ENCODE peak calls at places on chromosomes 4 and X, in six cellular contexts. V is neuronal stem cell; R is effector memory CD4-positive, alpha-beta T cell; F is HepG2; A is SJSA1; S is upper lobe of right lung. D is an unnamed sample.

GRCh38 chrX:47384502-47384901 is 14.1 kb downstream of the ZNF157 start:
- DNase-seq in V (peak; percentile 70), R (peak; percentile 46), F (peak; percentile 64), A (peak; percentile 2), S (no peak), D (peak; percentile 61)

GRCh38 chr4:180120114-180120513 is 2123.1 kb upstream of the TENM3 start:
- DNase-seq in V (no peak), R (no peak), F (no peak), A (no peak), S (no peak), D (no peak)

GRCh38 chr4:165115301-165115700 is 2.6 kb upstream of the TMEM192 start:
- DNase-seq in V (no peak), R (no peak), F (no peak), A (no peak), S (no peak), D (no peak)

GRCh38 chrX:132740316-132741123 is 217.9 kb downstream of the HS6ST2 start:
- DNase-seq in V (peak; percentile 74), R (no peak), F (no peak), A (no peak), S (no peak), D (no peak)

GRCh38 chr4:5757536-5757935 is 46.5 kb downstream of the EVC start:
- DNase-seq in V (no peak), R (no peak), F (no peak), A (no peak), S (no peak), D (no peak)

GRCh38 chrX:53262918-53263394 is 18.4 kb downstream of the IQSEC2 start:
- DNase-seq in V (no peak), R (no peak), F (no peak), A (peak; percentile 45), S (no peak), D (no peak)

GRCh38 chr4:169151671-169152070 is 119.1 kb downstream of the SH3RF1 start:
- DNase-seq in V (no peak), R (no peak), F (no peak), A (no peak), S (no peak), D (no peak)

GRCh38 chr4:101972791-101973190 is 182.3 kb downstream of the BANK1 start:
- DNase-seq in V (no peak), R (no peak), F (no peak), A (no peak), S (no peak), D (no peak)

GRCh38 chr4:144190009-144190408 is 49.5 kb upstream of the GYPA start:
- DNase-seq in V (no peak), R (no peak), F (no peak), A (peak; percentile 39), S (no peak), D (no peak)

GRCh38 chrX:69412661-69413060 is 91.5 kb upstream of the NALF2 start:
- DNase-seq in V (no peak), R (no peak), F (no peak), A (peak; percentile 53), S (no peak), D (no peak)

GRCh38 chr4:93080316-93080715 is 748.2 kb upstream of the ATOH1 start:
- DNase-seq in V (no peak), R (no peak), F (no peak), A (no peak), S (no peak), D (no peak)

GRCh38 chr4:170589597-170590191 is 499.9 kb upstream of the AADAT start:
- DNase-seq in V (no peak), R (no peak), F (peak; percentile 36), A (no peak), S (no peak), D (no peak)

GRCh38 chr4:926538-926937 is 5.6 kb downstream of the GAK start:
- DNase-seq in V (peak; percentile 30), R (no peak), F (peak; percentile 24), A (no peak), S (peak; percentile 53), D (peak; percentile 23)

GRCh38 chr4:80184791-80185756 is 12.2 kb upstream of the PRDM8 start:
- DNase-seq in V (no peak), R (no peak), F (no peak), A (no peak), S (no peak), D (peak; percentile 28)

GRCh38 chr4:139807483-139807882 is 141.9 kb downstream of the MGST2 start:
- DNase-seq in V (no peak), R (no peak), F (no peak), A (no peak), S (no peak), D (no peak)

GRCh38 chrX:64925480-64925879 is 50.8 kb downstream of the ZC4H2 start:
- DNase-seq in V (no peak), R (no peak), F (no peak), A (no peak), S (no peak), D (no peak)

GRCh38 chr4:60450054-60450453 is 750.1 kb upstream of the ADGRL3 start:
- DNase-seq in V (no peak), R (no peak), F (no peak), A (no peak), S (no peak), D (no peak)

GRCh38 chrX:48761674-48762471 is at the start of gene GLOD5:
- DNase-seq in V (no peak), R (no peak), F (peak; percentile 45), A (no peak), S (peak; percentile 81), D (no peak)

GRCh38 chr4:79413486-79413885 is 5.5 kb upstream of the GK2 start:
- DNase-seq in V (no peak), R (no peak), F (no peak), A (no peak), S (no peak), D (no peak)

GRCh38 chr4:85107553-85107952 is 141.1 kb upstream of the WDFY3 start:
- DNase-seq in V (no peak), R (no peak), F (no peak), A (no peak), S (no peak), D (no peak)

GRCh38 chr4:184764601-184765000 is 30.7 kb upstream of the CENPU start:
- DNase-seq in V (no peak), R (no peak), F (no peak), A (no peak), S (no peak), D (peak; percentile 16)

GRCh38 chr4:40422309-40422708 is 87.2 kb downstream of the CHRNA9 start:
- DNase-seq in V (no peak), R (no peak), F (no peak), A (no peak), S (no peak), D (no peak)

GRCh38 chr4:100391913-100392312 is 125.9 kb downstream of the EMCN start:
- DNase-seq in V (no peak), R (no peak), F (no peak), A (peak; percentile 2), S (no peak), D (no peak)

GRCh38 chrX:149648932-149649331 is 17.3 kb upstream of the TMEM185A start:
- DNase-seq in V (no peak), R (no peak), F (no peak), A (no peak), S (no peak), D (no peak)

GRCh38 chr4:105440890-105441289 is 33.0 kb downstream of the PPA2 start:
- DNase-seq in V (no peak), R (no peak), F (no peak), A (no peak), S (no peak), D (no peak)
- H3K36me3 ChIP-seq in V (peaks cover 82% of the 10 kb centered on the region), R (peaks cover 25% of the 10 kb centered on the region), F (peaks cover 2% of the 10 kb centered on the region), A (peaks cover 7% of the 10 kb centered on the region), S (peaks cover 46% of the 10 kb centered on the region), D (peaks cover 71% of the 10 kb centered on the region)

DNA sequence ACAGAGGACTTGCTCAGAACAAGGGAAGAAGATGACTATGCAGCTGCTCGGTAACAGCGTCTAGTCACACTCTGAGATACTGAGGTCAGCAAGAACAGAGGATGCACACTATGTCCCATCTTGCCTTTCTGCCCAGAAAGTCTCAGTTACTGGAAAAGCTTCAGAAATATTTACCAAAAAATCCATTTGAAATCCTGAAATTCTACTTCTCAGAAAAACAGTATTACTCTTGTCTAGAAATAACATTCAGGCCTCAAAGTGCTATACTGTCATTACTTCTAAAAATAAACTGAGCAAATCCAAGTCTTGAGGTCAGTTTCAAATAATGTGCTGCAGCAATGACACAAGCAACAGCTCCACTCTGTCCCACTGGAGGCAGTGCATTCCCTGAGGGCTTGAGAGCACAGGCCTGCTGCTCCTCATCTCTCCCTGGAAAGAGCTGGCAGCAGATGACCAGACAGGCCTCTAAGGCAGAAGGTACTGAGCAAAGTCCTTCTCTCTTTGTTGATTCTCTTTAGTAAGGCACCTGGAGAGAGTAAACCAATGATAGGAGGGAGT is 76.9 kb downstream of the CAMK2D start:
- DNase-seq in V (no peak), R (no peak), F (peak; percentile 85), A (peak; percentile 55), S (no peak), D (peak; percentile 86)
- H3K27ac ChIP-seq in V (no peak overlapping the region), R (no peak overlapping the region), F (no peak overlapping the region), A (no peak overlapping the region), S (no peak overlapping the region), D (peak overlapping the region; percentile 69)

GRCh38 chr4:38140643-38141203 is 180.5 kb downstream of the PTTG2 start:
- DNase-seq in V (no peak), R (no peak), F (peak; percentile 77), A (no peak), S (no peak), D (no peak)

GRCh38 chr4:38137080-38137479 is 176.9 kb downstream of the PTTG2 start:
- DNase-seq in V (no peak), R (no peak), F (no peak), A (no peak), S (no peak), D (no peak)

GRCh38 chr4:38136604-38137003 is 176.4 kb downstream of the PTTG2 start:
- DNase-seq in V (no peak), R (no peak), F (no peak), A (no peak), S (no peak), D (no peak)

GRCh38 chr4:38138363-38138762 is 178.2 kb downstream of the PTTG2 start:
- DNase-seq in V (no peak), R (no peak), F (no peak), A (no peak), S (no peak), D (no peak)

GRCh38 chr4:38139187-38139586 is 179.0 kb downstream of the PTTG2 start:
- DNase-seq in V (no peak), R (no peak), F (no peak), A (no peak), S (no peak), D (no peak)
- H3K36me3 ChIP-seq in V (peaks cover 56% of the 10 kb centered on the region), R (peaks cover 4% of the 10 kb centered on the region), F (peaks cover 4% of the 10 kb centered on the region), A (no peaks in the 10 kb centered on the region), S (peaks cover 25% of the 10 kb centered on the region), D (peaks cover 59% of the 10 kb centered on the region)

GRCh38 chr4:176789955-176790354 is 2.8 kb downstream of the VEGFC start:
- DNase-seq in V (no peak), R (no peak), F (peak; percentile 31), A (peak; percentile 54), S (no peak), D (no peak)

GRCh38 chr4:176793060-176793605 is 411 bp upstream of the VEGFC start:
- DNase-seq in V (no peak), R (no peak), F (no peak), A (peak; percentile 28), S (no peak), D (no peak)

GRCh38 chr4:176790398-176790797 is 2.3 kb downstream of the VEGFC start:
- DNase-seq in V (no peak), R (no peak), F (no peak), A (no peak), S (no peak), D (no peak)

GRCh38 chr4:176792348-176793059 is at the start of gene VEGFC:
- DNase-seq in V (peak; percentile 56), R (no peak), F (peak; percentile 3), A (peak; percentile 61), S (peak; percentile 75), D (peak; percentile 67)

GRCh38 chr4:176791591-176792347 is 953 bp downstream of the VEGFC start:
- DNase-seq in V (peak; percentile 26), R (no peak), F (no peak), A (peak; percentile 60), S (peak; percentile 64), D (no peak)
- H3K27ac ChIP-seq in V (no peak overlapping the region), R (no peak overlapping the region), F (no peak overlapping the region), A (peak overlapping the region; percentile 33), S (peak overlapping the region; percentile 77), D (peak overlapping the region; percentile 50)

D was measured in tibial artery.